ENCODE peak calls at places on chromosomes 3 and 15, in four cellular contexts. One of them, this sample, is unnamed.

GRCh38 chr3:7874116-7874515 is 627.5 kb upstream of the LMCD1 start:
- DNase-seq in left ventricle myocardium inferior: no peak
- DNase-seq in cardiac muscle cell: peak
- DNase-seq in tibial artery: no peak
- DNase-seq in this sample: no peak

GRCh38 chr3:33287672-33288282 is 10.5 kb downstream of the FBXL2 start:
- DNase-seq in left ventricle myocardium inferior: no peak
- DNase-seq in cardiac muscle cell: no peak
- DNase-seq in tibial artery: no peak
- DNase-seq in this sample: no peak

GRCh38 chr15:56243774-56244236 is at the start of gene RFX7:
- DNase-seq in left ventricle myocardium inferior: peak
- DNase-seq in cardiac muscle cell: peak
- DNase-seq in tibial artery: peak
- DNase-seq in this sample: peak

GRCh38 chr3:27392950-27393679 is 23.9 kb upstream of the NEK10 start:
- DNase-seq in left ventricle myocardium inferior: no peak
- DNase-seq in cardiac muscle cell: no peak
- DNase-seq in tibial artery: no peak
- DNase-seq in this sample: no peak

GRCh38 chr3:159839561-159840379 is 148.9 kb upstream of the IL12A start:
- DNase-seq in left ventricle myocardium inferior: peak
- DNase-seq in cardiac muscle cell: no peak
- DNase-seq in tibial artery: no peak
- DNase-seq in this sample: no peak

GRCh38 chr3:74992898-74993297 is 378.4 kb upstream of the CNTN3 start:
- DNase-seq in left ventricle myocardium inferior: no peak
- DNase-seq in cardiac muscle cell: no peak
- DNase-seq in tibial artery: no peak
- DNase-seq in this sample: no peak

GRCh38 chr3:183807329-183807728 is 18.0 kb downstream of the MAP6D1 start:
- DNase-seq in left ventricle myocardium inferior: no peak
- DNase-seq in cardiac muscle cell: no peak
- DNase-seq in tibial artery: no peak
- DNase-seq in this sample: no peak

GRCh38 chr15:85718271-85718971 is 76.3 kb downstream of the KLHL25 start:
- DNase-seq in left ventricle myocardium inferior: no peak
- DNase-seq in cardiac muscle cell: no peak
- DNase-seq in tibial artery: no peak
- DNase-seq in this sample: no peak

GRCh38 chr3:99330281-99330680 is 308.1 kb upstream of the COL8A1 start:
- DNase-seq in left ventricle myocardium inferior: peak
- DNase-seq in cardiac muscle cell: peak
- DNase-seq in tibial artery: no peak
- DNase-seq in this sample: no peak

GRCh38 chr3:179880868-179881267 is 155.9 kb downstream of the PEX5L start:
- DNase-seq in left ventricle myocardium inferior: no peak
- DNase-seq in cardiac muscle cell: no peak
- DNase-seq in tibial artery: no peak
- DNase-seq in this sample: no peak

GRCh38 chr3:24202071-24202470 is 257.0 kb downstream of the NR1D2 start:
- DNase-seq in left ventricle myocardium inferior: no peak
- DNase-seq in cardiac muscle cell: no peak
- DNase-seq in tibial artery: no peak
- DNase-seq in this sample: no peak

GRCh38 chr15:58297639-58298038 is 134.2 kb upstream of the LIPC start:
- DNase-seq in left ventricle myocardium inferior: no peak
- DNase-seq in cardiac muscle cell: no peak
- DNase-seq in tibial artery: no peak
- DNase-seq in this sample: no peak

GRCh38 chr3:156207802-156208685 is 87.7 kb downstream of the KCNAB1 start:
- DNase-seq in left ventricle myocardium inferior: no peak
- DNase-seq in cardiac muscle cell: no peak
- DNase-seq in tibial artery: no peak
- DNase-seq in this sample: no peak

GRCh38 chr3:36318584-36319200 is 61.6 kb upstream of the STAC start:
- DNase-seq in left ventricle myocardium inferior: no peak
- DNase-seq in cardiac muscle cell: no peak
- DNase-seq in tibial artery: no peak
- DNase-seq in this sample: no peak

GRCh38 chr3:110886514-110886913 is 185.1 kb upstream of the NECTIN3 start:
- DNase-seq in left ventricle myocardium inferior: no peak
- DNase-seq in cardiac muscle cell: no peak
- DNase-seq in tibial artery: no peak
- DNase-seq in this sample: no peak

GRCh38 chr3:172836390-172836997 is 86.0 kb downstream of the ECT2 start:
- DNase-seq in left ventricle myocardium inferior: no peak
- DNase-seq in cardiac muscle cell: peak
- DNase-seq in tibial artery: no peak
- DNase-seq in this sample: no peak

GRCh38 chr3:8822141-8822540 is 52.7 kb upstream of the OXTR start:
- DNase-seq in left ventricle myocardium inferior: no peak
- DNase-seq in cardiac muscle cell: peak
- DNase-seq in tibial artery: no peak
- DNase-seq in this sample: no peak

GRCh38 chr3:100096866-100097265 is 17.4 kb downstream of the FILIP1L start:
- DNase-seq in left ventricle myocardium inferior: no peak
- DNase-seq in cardiac muscle cell: no peak
- DNase-seq in tibial artery: no peak
- DNase-seq in this sample: no peak

GRCh38 chr3:116135462-116135861 is 309.8 kb downstream of the LSAMP start:
- DNase-seq in left ventricle myocardium inferior: peak
- DNase-seq in cardiac muscle cell: peak
- DNase-seq in tibial artery: no peak
- DNase-seq in this sample: no peak

GRCh38 chr15:76274226-76274625 is 37.0 kb downstream of the ETFA start:
- DNase-seq in left ventricle myocardium inferior: no peak
- DNase-seq in cardiac muscle cell: peak
- DNase-seq in tibial artery: no peak
- DNase-seq in this sample: no peak

GRCh38 chr15:69734699-69735098 is 282.1 kb downstream of the RPLP1 start:
- DNase-seq in left ventricle myocardium inferior: no peak
- DNase-seq in cardiac muscle cell: no peak
- DNase-seq in tibial artery: no peak
- DNase-seq in this sample: no peak

GRCh38 chr3:180630360-180630759 is 28.4 kb downstream of the TTC14 start:
- DNase-seq in left ventricle myocardium inferior: no peak
- DNase-seq in cardiac muscle cell: no peak
- DNase-seq in tibial artery: no peak
- DNase-seq in this sample: no peak

GRCh38 chr3:173395412-173396181 is 1.9 kb upstream of the NLGN1 start:
- DNase-seq in left ventricle myocardium inferior: peak
- DNase-seq in cardiac muscle cell: peak
- DNase-seq in tibial artery: peak
- DNase-seq in this sample: peak

GRCh38 chr3:108486910-108487309 is 23.5 kb downstream of the MYH15 start:
- DNase-seq in left ventricle myocardium inferior: peak
- DNase-seq in cardiac muscle cell: peak
- DNase-seq in tibial artery: no peak
- DNase-seq in this sample: no peak

GRCh38 chr3:183247190-183247589 is 5.9 kb upstream of the B3GNT5 start:
- DNase-seq in left ventricle myocardium inferior: no peak
- DNase-seq in cardiac muscle cell: peak
- DNase-seq in tibial artery: no peak
- DNase-seq in this sample: no peak

GRCh38 chr15:77516076-77516475 is 95.4 kb downstream of the HMG20A start:
- DNase-seq in left ventricle myocardium inferior: no peak
- DNase-seq in cardiac muscle cell: no peak
- DNase-seq in tibial artery: no peak
- DNase-seq in this sample: no peak

GRCh38 chr15:38374024-38374423 is 79.9 kb upstream of the FAM98B start:
- DNase-seq in left ventricle myocardium inferior: no peak
- DNase-seq in cardiac muscle cell: no peak
- DNase-seq in tibial artery: no peak
- DNase-seq in this sample: no peak

GRCh38 chr15:95300958-95301357 is 1029.5 kb upstream of the NR2F2 start:
- DNase-seq in left ventricle myocardium inferior: no peak
- DNase-seq in cardiac muscle cell: peak
- DNase-seq in tibial artery: no peak
- DNase-seq in this sample: no peak

GRCh38 chr3:147943265-147943945 is 534.2 kb downstream of the ZIC1 start:
- DNase-seq in left ventricle myocardium inferior: no peak
- DNase-seq in cardiac muscle cell: peak
- DNase-seq in tibial artery: no peak
- DNase-seq in this sample: no peak

GRCh38 chr3:109339714-109340648 is 2.6 kb upstream of the DPPA4 start:
- DNase-seq in left ventricle myocardium inferior: no peak
- DNase-seq in cardiac muscle cell: no peak
- DNase-seq in tibial artery: no peak
- DNase-seq in this sample: no peak

GRCh38 chr3:32138545-32139104 is 32.2 kb downstream of the GPD1L start:
- DNase-seq in left ventricle myocardium inferior: no peak
- DNase-seq in cardiac muscle cell: no peak
- DNase-seq in tibial artery: no peak
- DNase-seq in this sample: no peak

GRCh38 chr3:99119312-99119810 is 217.9 kb upstream of the DCBLD2 start:
- DNase-seq in left ventricle myocardium inferior: no peak
- DNase-seq in cardiac muscle cell: no peak
- DNase-seq in tibial artery: no peak
- DNase-seq in this sample: no peak

GRCh38 chr3:113212155-113212844 is 943 bp downstream of the BOC start:
- DNase-seq in left ventricle myocardium inferior: peak
- DNase-seq in cardiac muscle cell: peak
- DNase-seq in tibial artery: peak
- DNase-seq in this sample: no peak

GRCh38 chr3:52536112-52536368 is 365 bp upstream of the UQCC5 start:
- DNase-seq in left ventricle myocardium inferior: no peak
- DNase-seq in cardiac muscle cell: no peak
- DNase-seq in tibial artery: no peak
- DNase-seq in this sample: no peak

GRCh38 chr3:47283596-47284364 is 1.0 kb downstream of the KLHL18 start:
- DNase-seq in left ventricle myocardium inferior: no peak
- DNase-seq in cardiac muscle cell: no peak
- DNase-seq in tibial artery: no peak
- DNase-seq in this sample: no peak

GRCh38 chr15:58247803-58248503 is 109.8 kb downstream of the AQP9 start:
- DNase-seq in left ventricle myocardium inferior: peak
- DNase-seq in cardiac muscle cell: peak
- DNase-seq in tibial artery: peak
- DNase-seq in this sample: no peak

GRCh38 chr15:83858820-83859505 is 205.0 kb downstream of the ADAMTSL3 start:
- DNase-seq in left ventricle myocardium inferior: no peak
- DNase-seq in cardiac muscle cell: no peak
- DNase-seq in tibial artery: no peak
- DNase-seq in this sample: no peak

GRCh38 chr15:83854314-83854713 is 200.4 kb downstream of the ADAMTSL3 start:
- DNase-seq in left ventricle myocardium inferior: no peak
- DNase-seq in cardiac muscle cell: peak
- DNase-seq in tibial artery: no peak
- DNase-seq in this sample: no peak

GRCh38 chr15:83853232-83853631 is 199.3 kb downstream of the ADAMTSL3 start:
- DNase-seq in left ventricle myocardium inferior: no peak
- DNase-seq in cardiac muscle cell: no peak
- DNase-seq in tibial artery: no peak
- DNase-seq in this sample: no peak

GRCh38 chr15:83854950-83855707 is 201.2 kb downstream of the ADAMTSL3 start:
- DNase-seq in left ventricle myocardium inferior: no peak
- DNase-seq in cardiac muscle cell: peak
- DNase-seq in tibial artery: no peak
- DNase-seq in this sample: no peak

GRCh38 chr15:83855956-83856355 is 202.0 kb downstream of the ADAMTSL3 start:
- DNase-seq in left ventricle myocardium inferior: no peak
- DNase-seq in cardiac muscle cell: no peak
- DNase-seq in tibial artery: no peak
- DNase-seq in this sample: no peak
- H3K27ac ChIP-seq in left ventricle myocardium inferior: peak
- H3K27ac ChIP-seq in cardiac muscle cell: no peak
- H3K27ac ChIP-seq in tibial artery: no peak
- H3K27ac ChIP-seq in this sample: no peak

GRCh38 chr15:63608989-63609388 is 11.8 kb downstream of the FBXL22 start:
- DNase-seq in left ventricle myocardium inferior: no peak
- DNase-seq in cardiac muscle cell: no peak
- DNase-seq in tibial artery: no peak
- DNase-seq in this sample: no peak

GRCh38 chr15:63604281-63604680 is 7.1 kb downstream of the FBXL22 start:
- DNase-seq in left ventricle myocardium inferior: no peak
- DNase-seq in cardiac muscle cell: no peak
- DNase-seq in tibial artery: no peak
- DNase-seq in this sample: no peak

GRCh38 chr15:63605036-63605435 is 7.8 kb downstream of the FBXL22 start:
- DNase-seq in left ventricle myocardium inferior: no peak
- DNase-seq in cardiac muscle cell: no peak
- DNase-seq in tibial artery: no peak
- DNase-seq in this sample: no peak

GRCh38 chr15:63605816-63606215 is 8.6 kb downstream of the FBXL22 start:
- DNase-seq in left ventricle myocardium inferior: no peak
- DNase-seq in cardiac muscle cell: no peak
- DNase-seq in tibial artery: no peak
- DNase-seq in this sample: no peak

GRCh38 chr15:63606333-63606732 is 9.1 kb downstream of the FBXL22 start:
- DNase-seq in left ventricle myocardium inferior: no peak
- DNase-seq in cardiac muscle cell: no peak
- DNase-seq in tibial artery: no peak
- DNase-seq in this sample: no peak
- H3K4me3 ChIP-seq in left ventricle myocardium inferior: no peak
- H3K4me3 ChIP-seq in cardiac muscle cell: no peak
- H3K4me3 ChIP-seq in tibial artery: no peak
- H3K4me3 ChIP-seq in this sample: no peak

GRCh38 chr3:161449784-161450183 is 46.8 kb upstream of the OTOL1 start:
- DNase-seq in left ventricle myocardium inferior: no peak
- DNase-seq in cardiac muscle cell: no peak
- DNase-seq in tibial artery: no peak
- DNase-seq in this sample: no peak
- H3K27ac ChIP-seq in left ventricle myocardium inferior: no peak
- H3K27ac ChIP-seq in cardiac muscle cell: no peak
- H3K27ac ChIP-seq in tibial artery: no peak
- H3K27ac ChIP-seq in this sample: no peak

DNA sequence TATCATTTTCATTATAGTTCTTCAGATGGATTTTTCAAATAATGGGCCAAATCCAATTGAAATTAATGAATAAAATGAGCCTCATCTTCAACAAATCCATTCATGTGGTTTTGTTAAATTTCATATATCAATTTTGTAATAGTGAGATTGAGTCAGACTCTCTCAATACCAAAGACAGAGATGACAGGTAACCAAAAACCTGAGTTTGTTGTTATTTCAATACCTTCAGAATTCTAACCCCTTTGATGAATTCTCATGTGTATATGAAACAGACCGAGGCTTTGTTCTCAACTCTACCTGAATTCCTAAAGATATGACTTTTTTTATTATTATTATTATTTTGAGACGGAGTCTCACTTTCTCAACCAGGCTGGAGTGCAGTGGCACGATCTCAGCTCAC is 92.8 kb downstream of the FOXP1 start:
- DNase-seq in left ventricle myocardium inferior: no peak
- DNase-seq in cardiac muscle cell: no peak
- DNase-seq in tibial artery: no peak
- DNase-seq in this sample: no peak
- H3K4me3 ChIP-seq in left ventricle myocardium inferior: no peak
- H3K4me3 ChIP-seq in cardiac muscle cell: no peak
- H3K4me3 ChIP-seq in tibial artery: no peak
- H3K4me3 ChIP-seq in this sample: no peak